ENCODE peak calls at places on chromosomes 1 and 21, in seven cellular contexts. Q is lower lobe of right lung, S is GM12865, B is tibial artery, M is mesothelial cell of epicardium, U is WTC11, Z is GM23338. G is an unnamed sample.

GRCh38 chr1:52601976-52602327 is 219 bp upstream of the GPX7 start:
- DNase-seq in S (no peak), B (peak), Z (peak), Q (no peak), M (no peak), U (no peak), G (no peak)

GRCh38 chr21:31665397-31665796 is 5.9 kb downstream of the SOD1 start:
- DNase-seq in S (no peak), M (no peak), B (no peak), U (no peak), Q (no peak), Z (no peak), G (peak)

GRCh38 chr1:11197359-11197758 is 8.2 kb downstream of the ANGPTL7 start:
- DNase-seq in B (no peak), Q (no peak), S (no peak), Z (no peak), U (no peak), M (no peak), G (no peak)

GRCh38 chr1:33434363-33434750 is 3.5 kb upstream of the PHC2 start:
- DNase-seq in B (no peak), Q (no peak), Z (no peak), M (no peak), U (no peak), S (no peak), G (no peak)

GRCh38 chr1:81949421-81949820 is 148.7 kb downstream of the ADGRL2 start:
- DNase-seq in M (no peak), Z (no peak), U (no peak), B (no peak), S (no peak), Q (no peak), G (no peak)

GRCh38 chr1:224616761-224617409 is 768 bp downstream of the CNIH3 start:
- DNase-seq in S (no peak), M (no peak), Z (peak), Q (no peak), B (no peak), U (peak), G (peak)

GRCh38 chr1:113835686-113836290 is 23.5 kb upstream of the RSBN1 start:
- DNase-seq in Z (peak), Q (no peak), M (no peak), B (no peak), S (peak), U (no peak), G (no peak)

GRCh38 chr1:46506470-46507219 is 17.0 kb downstream of the DMBX1 start:
- DNase-seq in B (no peak), Z (no peak), Q (no peak), U (no peak), S (no peak), M (no peak), G (no peak)

GRCh38 chr1:155133799-155134281 is 1.8 kb upstream of the SLC50A1 start:
- DNase-seq in B (no peak), M (no peak), Q (no peak), Z (no peak), U (no peak), S (no peak), G (no peak)

GRCh38 chr21:45379171-45379900 is 25.6 kb upstream of the COL18A1 start:
- DNase-seq in U (peak), Q (peak), S (no peak), B (peak), Z (no peak), M (peak), G (no peak)

GRCh38 chr1:216596298-216596947 is 126.8 kb downstream of the ESRRG start:
- DNase-seq in B (no peak), M (no peak), U (no peak), S (no peak), Q (no peak), Z (peak), G (no peak)

GRCh38 chr1:178706467-178706866 is 18.6 kb upstream of the RALGPS2 start:
- DNase-seq in Q (no peak), M (no peak), U (no peak), S (no peak), B (no peak), Z (no peak), G (no peak)

GRCh38 chr1:175890958-175891357 is 147.6 kb upstream of the TNR start:
- DNase-seq in Z (no peak), U (no peak), Q (no peak), M (no peak), B (no peak), S (no peak), G (no peak)

GRCh38 chr1:241507189-241507820 is 12.2 kb downstream of the FH start:
- DNase-seq in M (no peak), U (no peak), B (no peak), S (no peak), Q (no peak), Z (no peak), G (no peak)

DNA sequence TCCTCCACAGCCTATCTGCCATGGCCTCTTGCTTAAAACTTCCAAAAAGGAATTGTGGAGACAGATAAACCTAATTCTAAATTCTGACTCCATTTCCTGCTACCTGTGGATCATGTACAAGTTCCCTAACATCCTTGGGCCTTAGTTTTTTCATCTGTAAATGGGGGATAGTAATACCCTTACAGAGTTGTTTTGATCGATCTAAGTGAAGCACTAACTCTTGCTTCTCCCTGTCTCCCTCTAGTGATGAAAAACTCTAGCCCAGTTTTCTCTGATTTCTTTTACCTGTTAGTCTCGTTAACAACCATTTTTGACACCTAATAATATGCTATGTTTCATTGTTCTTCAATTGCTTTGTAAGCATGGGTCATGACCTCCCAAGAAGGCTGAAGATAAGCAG is 65.9 kb downstream of the TM2D1 start:
- DNase-seq in Q (no peak), S (no peak), M (no peak), B (no peak), U (no peak), Z (peak), G (no peak)
- TF ChIP-seq CTCF in Q (no peak), S (peak), M (no peak), B (no peak), U (no peak), Z (peak), G (no peak)

GRCh38 chr1:2972011-2972878 is 49.0 kb upstream of the ACTRT2 start:
- DNase-seq in Q (no peak), B (peak), U (no peak), M (no peak), Z (no peak), S (no peak), G (no peak)

GRCh38 chr1:2971609-2972008 is 49.7 kb upstream of the ACTRT2 start:
- DNase-seq in M (no peak), Z (no peak), Q (no peak), B (peak), S (no peak), U (no peak), G (no peak)

GRCh38 chr1:2970311-2971145 is 50.7 kb upstream of the ACTRT2 start:
- DNase-seq in U (no peak), M (peak), B (peak), Q (no peak), Z (no peak), S (no peak), G (no peak)

GRCh38 chr1:2969870-2970291 is 51.4 kb upstream of the ACTRT2 start:
- DNase-seq in S (no peak), M (no peak), U (no peak), Z (no peak), B (peak), Q (no peak), G (no peak)

DNA sequence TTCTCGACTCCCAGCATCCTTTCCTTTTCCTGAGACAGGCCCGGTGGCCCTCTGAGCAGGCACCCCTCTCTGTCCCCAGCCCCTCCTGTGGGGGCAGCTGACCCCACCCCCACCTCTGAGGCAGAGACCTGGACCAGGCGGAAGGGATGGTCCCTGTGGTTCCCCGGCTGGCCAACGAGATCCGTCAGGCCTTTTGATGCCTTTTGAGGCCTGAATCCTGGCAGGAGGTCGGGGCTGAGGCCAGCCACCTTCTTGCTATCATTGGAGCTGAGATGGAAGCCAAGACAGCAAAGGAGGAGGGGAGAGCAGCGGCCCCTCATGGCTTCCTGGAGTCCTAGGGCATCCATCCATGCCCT is 50.1 kb upstream of the ACTRT2 start:
- DNase-seq in Q (no peak), S (no peak), Z (no peak), U (no peak), M (no peak), B (peak), G (no peak)
- TF ChIP-seq CTCF in Q (no peak), S (no peak), Z (no peak), U (no peak), M (no peak), B (no peak), G (no peak)

GRCh38 chr21:36705679-36706481 is 7.0 kb downstream of the SIM2 start:
- DNase-seq in Z (peak), B (no peak), Q (no peak), S (no peak), U (peak), M (no peak), G (no peak)
- TF ChIP-seq CTCF in Z (peak), B (no peak), Q (no peak), S (no peak), U (peak), M (no peak), G (peak)

GRCh38 chr1:47569261-47569660 is 131.4 kb downstream of the FOXD2 start:
- DNase-seq in U (no peak), B (no peak), Q (no peak), Z (no peak), M (no peak), S (no peak), G (no peak)
- TF ChIP-seq CTCF in U (no peak), B (no peak), Q (no peak), Z (no peak), M (no peak), S (no peak), G (no peak)

DNA sequence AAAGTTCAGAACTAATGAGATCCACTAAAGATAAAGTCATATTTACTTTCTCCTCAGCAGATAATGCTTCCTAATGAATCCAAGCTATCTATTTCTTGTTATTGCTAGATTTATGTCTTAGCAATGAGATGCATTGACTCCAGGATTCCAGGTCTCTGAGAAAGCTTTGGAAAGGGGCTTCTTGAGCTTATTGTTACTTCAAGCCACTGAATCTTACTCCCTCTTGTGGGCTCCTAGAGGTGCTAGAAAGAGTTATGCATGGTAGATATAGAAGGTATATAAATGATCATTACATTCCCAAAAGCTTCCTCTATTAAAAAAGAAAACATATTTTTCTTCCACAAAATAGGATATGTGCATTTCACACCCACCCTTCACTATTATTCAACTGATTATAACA is 246.4 kb upstream of the ADAMTS5 start:
- DNase-seq in B (no peak), S (no peak), U (no peak), Q (no peak), M (no peak), Z (peak), G (no peak)
- TF ChIP-seq CTCF in B (no peak), S (no peak), U (no peak), Q (no peak), M (no peak), Z (peak), G (no peak)

GRCh38 chr1:42336978-42337377 is 1.9 kb upstream of the FOXJ3 start:
- DNase-seq in Q (no peak), Z (no peak), S (no peak), B (no peak), M (no peak), U (no peak), G (no peak)

GRCh38 chr1:42333662-42334239 is 1.3 kb downstream of the FOXJ3 start:
- DNase-seq in B (no peak), M (no peak), Q (no peak), S (peak), Z (no peak), U (no peak), G (no peak)

GRCh38 chr1:42335809-42336518 is 929 bp upstream of the FOXJ3 start:
- DNase-seq in B (no peak), M (no peak), U (no peak), Z (no peak), S (no peak), Q (no peak), G (no peak)

GRCh38 chr1:42334240-42335049 is 590 bp downstream of the FOXJ3 start:
- DNase-seq in S (peak), M (peak), B (peak), Q (peak), U (peak), Z (peak), G (no peak)

DNA sequence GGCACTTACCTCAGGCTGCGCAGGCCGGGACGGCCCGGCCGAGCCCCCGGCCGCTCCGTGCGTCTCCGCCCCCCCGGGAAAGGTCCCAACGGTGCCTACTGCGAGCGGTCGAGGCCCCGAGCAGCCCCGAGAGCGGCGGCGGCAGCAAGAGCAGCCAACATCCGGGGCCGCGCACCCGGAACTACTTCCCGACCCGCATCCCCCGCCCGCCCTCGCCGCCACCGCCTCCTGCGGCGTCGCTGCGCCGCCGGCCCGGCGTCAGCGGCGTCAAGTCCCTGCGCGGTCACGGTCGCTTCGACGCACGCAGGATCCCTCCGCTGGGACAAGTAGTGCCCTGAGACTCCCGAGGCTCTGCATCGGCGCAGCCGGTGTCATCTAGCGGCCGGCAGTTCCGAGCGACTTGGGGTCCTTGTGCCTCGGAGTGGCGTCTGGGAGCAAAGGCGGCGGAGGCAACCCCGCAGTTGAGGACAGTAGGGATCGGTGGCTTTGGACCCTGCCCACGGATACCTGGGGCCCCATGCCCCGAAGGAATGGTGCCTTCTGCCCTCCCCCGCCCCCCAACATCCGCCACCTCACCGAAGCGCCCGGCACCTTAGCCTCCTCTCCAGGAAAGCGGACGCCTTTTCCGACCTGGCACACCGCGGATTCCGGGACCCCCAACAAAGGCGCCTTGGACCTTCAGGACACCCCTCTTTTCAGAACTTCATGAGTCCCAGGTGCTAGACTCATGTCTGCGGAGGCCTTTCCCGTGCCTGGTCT is at the start of gene FOXJ3:
- DNase-seq in Z (peak), Q (peak), U (peak), M (peak), B (peak), S (peak), G (peak)
- TF ChIP-seq CTCF in Z (no peak), Q (peak), U (no peak), M (no peak), B (peak), S (peak), G (no peak)

GRCh38 chr1:182816863-182817262 is 22.3 kb upstream of the DHX9 start:
- DNase-seq in M (no peak), U (no peak), Z (no peak), B (no peak), Q (no peak), S (no peak), G (no peak)

GRCh38 chr1:182807907-182808306 is 18.3 kb downstream of the NPL start:
- DNase-seq in B (no peak), Q (no peak), U (no peak), S (no peak), M (no peak), Z (no peak), G (no peak)

GRCh38 chr1:182809414-182809957 is 19.9 kb downstream of the NPL start:
- DNase-seq in Z (no peak), M (no peak), B (no peak), Q (no peak), S (no peak), U (no peak), G (no peak)

GRCh38 chr1:182817802-182818201 is 21.3 kb upstream of the DHX9 start:
- DNase-seq in Z (no peak), M (no peak), Q (no peak), B (no peak), S (no peak), U (no peak), G (no peak)

GRCh38 chr1:182811975-182812727 is 22.6 kb downstream of the NPL start:
- DNase-seq in S (no peak), M (no peak), U (no peak), Q (no peak), Z (peak), B (no peak), G (no peak)
- TF ChIP-seq CTCF in S (no peak), M (no peak), U (no peak), Q (no peak), Z (peak), B (no peak), G (no peak)

GRCh38 chr1:210200090-210200736 is 32.4 kb upstream of the SERTAD4 start:
- DNase-seq in M (no peak), B (no peak), U (no peak), Q (no peak), Z (no peak), S (no peak), G (no peak)
- TF ChIP-seq CTCF in M (no peak), B (peak), U (no peak), Q (peak), Z (peak), S (no peak), G (no peak)

GRCh38 chr1:246117066-246117791 is 389.9 kb downstream of the SMYD3 start:
- DNase-seq in S (peak), Q (no peak), B (no peak), M (no peak), U (peak), Z (peak), G (peak)
- TF ChIP-seq CTCF in S (peak), Q (peak), B (no peak), M (no peak), U (peak), Z (peak), G (peak)

GRCh38 chr21:16419188-16419874 is 689.5 kb downstream of the USP25 start:
- DNase-seq in U (no peak), S (no peak), M (no peak), Z (peak), B (peak), Q (peak), G (peak)
- TF ChIP-seq CTCF in U (no peak), S (no peak), M (no peak), Z (no peak), B (no peak), Q (no peak), G (no peak)